ENCODE peak calls at places on chromosomes 3 and 15, in five cellular contexts. One of them, this sample, is unnamed. For H3K4me1, the result is how much of the 10 kb centered on the place peaks cover.

GRCh38 chr3:15983693-15984092 is 185.9 kb upstream of the ANKRD28 start:
- DNase-seq in aorta: no peak
- DNase-seq in heart left ventricle: no peak
- DNase-seq in body of pancreas: no peak
- DNase-seq in BE2C: no peak
- DNase-seq in this sample: no peak

GRCh38 chr3:134933997-134934396 is 138.9 kb downstream of the EPHB1 start:
- DNase-seq in aorta: no peak
- DNase-seq in heart left ventricle: no peak
- DNase-seq in body of pancreas: no peak
- DNase-seq in BE2C: no peak
- DNase-seq in this sample: no peak

GRCh38 chr3:53606793-53607192 is 112.4 kb downstream of the CACNA1D start:
- DNase-seq in aorta: no peak
- DNase-seq in heart left ventricle: no peak
- DNase-seq in body of pancreas: no peak
- DNase-seq in BE2C: no peak
- DNase-seq in this sample: no peak

GRCh38 chr3:43363621-43364266 is 77.4 kb downstream of the SNRK start:
- DNase-seq in aorta: no peak
- DNase-seq in heart left ventricle: peak
- DNase-seq in body of pancreas: no peak
- DNase-seq in BE2C: no peak
- DNase-seq in this sample: no peak

GRCh38 chr15:90895571-90896117 is 7.5 kb upstream of the MAN2A2 start:
- DNase-seq in aorta: no peak
- DNase-seq in heart left ventricle: no peak
- DNase-seq in body of pancreas: no peak
- DNase-seq in BE2C: peak
- DNase-seq in this sample: no peak

GRCh38 chr3:184129012-184129411 is 6.1 kb upstream of the EIF2B5 start:
- DNase-seq in aorta: no peak
- DNase-seq in heart left ventricle: no peak
- DNase-seq in body of pancreas: peak
- DNase-seq in BE2C: peak
- DNase-seq in this sample: peak

GRCh38 chr3:105401691-105402149 is 35.0 kb downstream of the ALCAM start:
- DNase-seq in aorta: no peak
- DNase-seq in heart left ventricle: no peak
- DNase-seq in body of pancreas: no peak
- DNase-seq in BE2C: no peak
- DNase-seq in this sample: no peak

GRCh38 chr15:95448531-95449210 is 881.8 kb upstream of the NR2F2 start:
- DNase-seq in aorta: no peak
- DNase-seq in heart left ventricle: no peak
- DNase-seq in body of pancreas: no peak
- DNase-seq in BE2C: no peak
- DNase-seq in this sample: no peak

GRCh38 chr3:195774917-195775316 is 36.8 kb downstream of the MUC4 start:
- DNase-seq in aorta: peak
- DNase-seq in heart left ventricle: peak
- DNase-seq in body of pancreas: peak
- DNase-seq in BE2C: peak
- DNase-seq in this sample: peak

GRCh38 chr15:66993874-66994696 is 71.3 kb upstream of the SMAD3 start:
- DNase-seq in aorta: no peak
- DNase-seq in heart left ventricle: no peak
- DNase-seq in body of pancreas: no peak
- DNase-seq in BE2C: no peak
- DNase-seq in this sample: no peak

GRCh38 chr3:123076496-123077418 is 9.9 kb downstream of the PDIA5 start:
- DNase-seq in aorta: peak
- DNase-seq in heart left ventricle: peak
- DNase-seq in body of pancreas: peak
- DNase-seq in BE2C: peak
- DNase-seq in this sample: peak

GRCh38 chr3:141020139-141020940 is 30.8 kb upstream of the SPSB4 start:
- DNase-seq in aorta: no peak
- DNase-seq in heart left ventricle: no peak
- DNase-seq in body of pancreas: no peak
- DNase-seq in BE2C: no peak
- DNase-seq in this sample: no peak

GRCh38 chr3:186551387-186551786 is 7.2 kb upstream of the CRYGS start:
- DNase-seq in aorta: no peak
- DNase-seq in heart left ventricle: no peak
- DNase-seq in body of pancreas: no peak
- DNase-seq in BE2C: no peak
- DNase-seq in this sample: no peak

GRCh38 chr3:10263549-10264363 is 15.5 kb downstream of the TATDN2 start:
- DNase-seq in aorta: no peak
- DNase-seq in heart left ventricle: no peak
- DNase-seq in body of pancreas: peak
- DNase-seq in BE2C: peak
- DNase-seq in this sample: no peak

GRCh38 chr3:82293435-82293834 is 532.0 kb upstream of the GBE1 start:
- DNase-seq in aorta: no peak
- DNase-seq in heart left ventricle: no peak
- DNase-seq in body of pancreas: no peak
- DNase-seq in BE2C: no peak
- DNase-seq in this sample: no peak

GRCh38 chr15:31341036-31341435 is 14.4 kb downstream of the KLF13 start:
- DNase-seq in aorta: no peak
- DNase-seq in heart left ventricle: no peak
- DNase-seq in body of pancreas: no peak
- DNase-seq in BE2C: no peak
- DNase-seq in this sample: no peak

GRCh38 chr3:178246004-178246403 is 290.2 kb upstream of the KCNMB2 start:
- DNase-seq in aorta: no peak
- DNase-seq in heart left ventricle: no peak
- DNase-seq in body of pancreas: no peak
- DNase-seq in BE2C: no peak
- DNase-seq in this sample: no peak

GRCh38 chr3:100928638-100929428 is 64.4 kb downstream of the ABI3BP start:
- DNase-seq in aorta: no peak
- DNase-seq in heart left ventricle: no peak
- DNase-seq in body of pancreas: peak
- DNase-seq in BE2C: no peak
- DNase-seq in this sample: no peak

GRCh38 chr3:14517601-14518431 is 22.3 kb downstream of the GRIP2 start:
- DNase-seq in aorta: no peak
- DNase-seq in heart left ventricle: no peak
- DNase-seq in body of pancreas: no peak
- DNase-seq in BE2C: no peak
- DNase-seq in this sample: no peak

GRCh38 chr15:91866971-91867372 is 13.5 kb downstream of the SLCO3A1 start:
- DNase-seq in aorta: peak
- DNase-seq in heart left ventricle: peak
- DNase-seq in body of pancreas: no peak
- DNase-seq in BE2C: no peak
- DNase-seq in this sample: peak

DNA sequence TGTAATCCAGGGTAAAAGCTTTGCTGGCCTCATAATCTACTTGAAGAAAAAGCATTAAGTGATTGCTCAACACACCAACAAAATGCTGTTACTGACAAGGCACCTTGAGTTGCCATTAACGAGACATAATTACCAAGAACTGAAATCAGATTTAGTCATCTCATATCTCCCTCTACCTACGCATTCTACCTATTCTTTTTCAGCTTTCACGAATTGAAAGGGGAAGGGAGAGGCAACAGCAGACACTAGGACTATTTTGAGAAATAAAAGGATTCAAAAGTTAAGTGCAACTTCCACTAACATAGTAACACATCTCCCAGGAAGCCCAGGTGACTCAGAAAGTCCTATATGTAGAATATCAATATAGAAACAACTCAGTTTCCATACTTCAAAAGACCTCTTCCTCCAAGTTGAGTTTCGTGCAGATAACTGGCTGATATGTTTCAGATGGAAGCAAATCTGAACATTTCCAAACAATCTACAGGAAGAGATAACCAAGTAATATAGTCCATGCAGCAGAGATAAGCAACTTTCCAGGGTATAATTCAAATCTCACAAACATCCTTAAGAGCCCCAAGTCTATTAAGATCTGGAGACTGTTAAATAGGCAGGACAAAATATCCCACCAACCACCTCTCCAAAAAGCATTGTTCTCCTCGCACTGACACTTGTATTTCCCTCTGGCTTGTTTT is 1.9 kb downstream of the OSBPL10 start:
- DNase-seq in aorta: no peak
- DNase-seq in heart left ventricle: no peak
- DNase-seq in body of pancreas: no peak
- DNase-seq in BE2C: no peak
- DNase-seq in this sample: no peak
- H3K4me3 ChIP-seq in aorta: no peak
- H3K4me3 ChIP-seq in heart left ventricle: no peak
- H3K4me3 ChIP-seq in body of pancreas: no peak
- H3K4me3 ChIP-seq in BE2C: no peak
- H3K4me3 ChIP-seq in this sample: no peak

DNA sequence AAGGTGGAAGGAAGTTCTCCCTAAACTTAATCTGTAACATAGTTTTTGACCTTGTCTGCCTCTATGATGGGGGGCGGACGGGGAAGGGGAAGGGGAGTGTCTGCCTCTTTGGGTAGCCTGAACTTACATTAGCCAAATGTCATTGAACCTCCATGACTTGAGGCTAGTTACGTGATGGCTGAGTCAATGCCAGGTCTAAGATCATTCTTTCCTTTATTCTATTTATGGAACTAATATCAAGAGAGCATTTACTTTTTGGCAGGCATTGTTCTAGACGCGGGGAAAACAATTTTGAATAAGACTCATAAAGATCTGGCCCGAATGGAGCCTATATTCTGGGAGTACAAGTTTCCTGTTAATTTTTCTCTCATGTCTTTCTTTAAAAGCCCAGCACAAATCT is 340.7 kb upstream of the C2CD4B start:
- DNase-seq in aorta: no peak
- DNase-seq in heart left ventricle: no peak
- DNase-seq in body of pancreas: no peak
- DNase-seq in BE2C: no peak
- DNase-seq in this sample: no peak
- H3K4me1 ChIP-seq in aorta: under half
- H3K4me1 ChIP-seq in heart left ventricle: under half
- H3K4me1 ChIP-seq in body of pancreas: under half
- H3K4me1 ChIP-seq in BE2C: under half
- H3K4me1 ChIP-seq in this sample: under half

GRCh38 chr15:65793813-65794104 is 1.7 kb upstream of the DENND4A start:
- DNase-seq in aorta: no peak
- DNase-seq in heart left ventricle: no peak
- DNase-seq in body of pancreas: no peak
- DNase-seq in BE2C: no peak
- DNase-seq in this sample: no peak
- H3K4me3 ChIP-seq in aorta: no peak
- H3K4me3 ChIP-seq in heart left ventricle: no peak
- H3K4me3 ChIP-seq in body of pancreas: no peak
- H3K4me3 ChIP-seq in BE2C: no peak
- H3K4me3 ChIP-seq in this sample: no peak

DNA sequence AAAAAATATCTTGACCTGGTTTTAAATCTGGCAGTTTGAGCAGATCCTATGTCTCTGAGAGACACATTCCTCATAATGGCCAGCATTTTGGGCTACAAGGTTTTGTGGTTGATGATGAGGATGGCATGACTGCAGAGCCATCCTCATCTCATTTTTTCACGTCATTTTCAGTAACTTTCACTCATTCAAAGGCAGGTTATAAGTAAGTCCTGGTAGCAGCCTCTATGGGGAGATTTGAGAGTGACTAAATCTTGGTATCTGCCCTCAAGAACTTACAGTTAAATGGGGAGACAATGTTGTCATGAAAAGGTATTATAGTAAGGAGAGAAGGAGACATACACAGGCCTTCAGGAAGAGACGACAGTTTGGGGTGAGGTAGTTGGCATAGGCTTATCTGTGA is 14.5 kb downstream of the TIGIT start:
- DNase-seq in aorta: no peak
- DNase-seq in heart left ventricle: no peak
- DNase-seq in body of pancreas: no peak
- DNase-seq in BE2C: no peak
- DNase-seq in this sample: no peak
- H3K4me1 ChIP-seq in aorta: under half
- H3K4me1 ChIP-seq in heart left ventricle: under half
- H3K4me1 ChIP-seq in body of pancreas: under half
- H3K4me1 ChIP-seq in BE2C: under half
- H3K4me1 ChIP-seq in this sample: under half

DNA sequence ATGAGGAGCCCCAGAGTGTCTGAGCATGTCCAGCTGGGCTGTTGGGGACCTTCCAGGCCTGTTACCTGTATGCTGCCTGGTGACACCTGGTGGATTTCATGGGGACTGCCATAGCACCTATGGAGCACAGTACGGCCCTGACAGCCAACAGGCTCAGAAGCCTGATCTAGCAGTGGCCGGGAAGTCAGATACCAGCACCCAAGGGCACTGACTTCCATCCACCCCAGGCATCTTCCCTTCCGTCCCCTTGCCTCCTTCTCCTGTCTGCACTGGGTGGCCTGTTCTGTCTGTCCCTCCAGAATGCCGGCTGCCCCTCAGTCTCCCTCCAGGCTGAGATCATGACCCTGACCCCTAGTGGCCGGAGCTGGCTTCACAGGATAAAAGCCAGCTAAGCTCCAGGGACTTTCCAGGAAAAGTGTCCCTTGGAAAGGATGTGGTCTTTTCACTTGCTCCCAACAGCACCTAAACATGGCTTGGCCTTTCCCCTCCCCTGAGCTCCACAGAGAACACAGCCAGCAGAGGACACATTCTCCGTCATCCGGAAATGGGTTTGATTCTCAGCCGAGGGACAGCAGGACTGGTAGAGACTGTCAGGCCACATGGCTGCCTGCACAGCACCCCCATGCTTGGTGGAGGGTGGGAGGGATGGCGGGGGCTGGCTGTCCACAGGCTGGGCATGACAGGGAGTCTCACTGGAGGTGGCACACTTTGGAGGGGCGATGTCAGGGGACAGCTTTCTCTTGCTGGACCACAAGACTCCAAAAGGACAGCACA is 9.5 kb downstream of the RPS17 start:
- DNase-seq in aorta: peak
- DNase-seq in heart left ventricle: peak
- DNase-seq in body of pancreas: peak
- DNase-seq in BE2C: peak
- DNase-seq in this sample: peak
- H3K4me3 ChIP-seq in aorta: no peak
- H3K4me3 ChIP-seq in heart left ventricle: no peak
- H3K4me3 ChIP-seq in body of pancreas: no peak
- H3K4me3 ChIP-seq in BE2C: peak
- H3K4me3 ChIP-seq in this sample: no peak

GRCh38 chr3:69082805-69083204 is 1.9 kb upstream of the ARL6IP5 start:
- DNase-seq in aorta: no peak
- DNase-seq in heart left ventricle: peak
- DNase-seq in body of pancreas: peak
- DNase-seq in BE2C: no peak
- DNase-seq in this sample: peak

GRCh38 chr3:69084326-69084667 is 440 bp upstream of the ARL6IP5 start:
- DNase-seq in aorta: no peak
- DNase-seq in heart left ventricle: no peak
- DNase-seq in body of pancreas: peak
- DNase-seq in BE2C: no peak
- DNase-seq in this sample: no peak

GRCh38 chr3:69085543-69086132 is 901 bp downstream of the ARL6IP5 start:
- DNase-seq in aorta: peak
- DNase-seq in heart left ventricle: no peak
- DNase-seq in body of pancreas: peak
- DNase-seq in BE2C: peak
- DNase-seq in this sample: no peak

GRCh38 chr3:69086133-69086722 is 1.5 kb downstream of the ARL6IP5 start:
- DNase-seq in aorta: peak
- DNase-seq in heart left ventricle: peak
- DNase-seq in body of pancreas: peak
- DNase-seq in BE2C: peak
- DNase-seq in this sample: peak

GRCh38 chr3:69084668-69085542 is at the start of gene ARL6IP5:
- DNase-seq in aorta: peak
- DNase-seq in heart left ventricle: peak
- DNase-seq in body of pancreas: peak
- DNase-seq in BE2C: peak
- DNase-seq in this sample: peak
- H3K4me1 ChIP-seq in aorta: under half
- H3K4me1 ChIP-seq in heart left ventricle: half or more
- H3K4me1 ChIP-seq in body of pancreas: half or more
- H3K4me1 ChIP-seq in BE2C: under half
- H3K4me1 ChIP-seq in this sample: under half

This sample was measured in lung.